ENCODE peak calls at places on chromosomes 7 and 10, in six cellular contexts. One of them, this sample, is unnamed.
A peak's percentile ranks its signal among the peaks of the same experiment; 100 is the strongest.

GRCh38 chr7:2520131-2520807 is 695 bp downstream of the LFNG start:
- DNase-seq in foreskin fibroblast: no peak
- DNase-seq in activated CD4-positive, alpha-beta T cell treated with anti-CD3 and anti-CD28 coated beads, Interleukin-2, amount 10 ng/mL, durations not matched to agents 7 days and 5 days: peak; percentile 29
- DNase-seq in CD8-positive, alpha-beta T cell: no peak
- DNase-seq in activated T-helper 9 cell treated with anti-CD3 and anti-CD28 coated beads, Interleukin-2, amount 50 U/mL, for 16 hours: no peak
- DNase-seq in GDM1: no peak
- DNase-seq in this sample: peak; percentile 61

GRCh38 chr7:22114440-22114981 is 168.8 kb upstream of the CDCA7L start:
- DNase-seq in foreskin fibroblast: no peak
- DNase-seq in activated CD4-positive, alpha-beta T cell treated with anti-CD3 and anti-CD28 coated beads, Interleukin-2, amount 10 ng/mL, durations not matched to agents 7 days and 5 days: no peak
- DNase-seq in GDM1: no peak
- DNase-seq in activated T-helper 9 cell treated with anti-CD3 and anti-CD28 coated beads, Interleukin-2, amount 50 U/mL, for 16 hours: no peak
- DNase-seq in CD8-positive, alpha-beta T cell: no peak
- DNase-seq in this sample: no peak

GRCh38 chr10:33334170-33334838 is at the start of gene NRP1:
- DNase-seq in GDM1: peak; percentile 20
- DNase-seq in foreskin fibroblast: no peak
- DNase-seq in CD8-positive, alpha-beta T cell: no peak
- DNase-seq in activated T-helper 9 cell treated with anti-CD3 and anti-CD28 coated beads, Interleukin-2, amount 50 U/mL, for 16 hours: no peak
- DNase-seq in activated CD4-positive, alpha-beta T cell treated with anti-CD3 and anti-CD28 coated beads, Interleukin-2, amount 10 ng/mL, durations not matched to agents 7 days and 5 days: no peak
- DNase-seq in this sample: peak; percentile 70

GRCh38 chr7:17354473-17354872 is 56.0 kb downstream of the AHR start:
- DNase-seq in CD8-positive, alpha-beta T cell: no peak
- DNase-seq in foreskin fibroblast: no peak
- DNase-seq in activated CD4-positive, alpha-beta T cell treated with anti-CD3 and anti-CD28 coated beads, Interleukin-2, amount 10 ng/mL, durations not matched to agents 7 days and 5 days: no peak
- DNase-seq in activated T-helper 9 cell treated with anti-CD3 and anti-CD28 coated beads, Interleukin-2, amount 50 U/mL, for 16 hours: no peak
- DNase-seq in GDM1: no peak
- DNase-seq in this sample: no peak

GRCh38 chr7:92567460-92567859 is 22.7 kb downstream of the FAM133B start:
- DNase-seq in foreskin fibroblast: peak; percentile 65
- DNase-seq in activated T-helper 9 cell treated with anti-CD3 and anti-CD28 coated beads, Interleukin-2, amount 50 U/mL, for 16 hours: no peak
- DNase-seq in CD8-positive, alpha-beta T cell: no peak
- DNase-seq in GDM1: no peak
- DNase-seq in activated CD4-positive, alpha-beta T cell treated with anti-CD3 and anti-CD28 coated beads, Interleukin-2, amount 10 ng/mL, durations not matched to agents 7 days and 5 days: no peak
- DNase-seq in this sample: no peak

GRCh38 chr10:89481662-89482061 is 53.7 kb downstream of the SLC16A12 start:
- DNase-seq in foreskin fibroblast: peak; percentile 82
- DNase-seq in activated T-helper 9 cell treated with anti-CD3 and anti-CD28 coated beads, Interleukin-2, amount 50 U/mL, for 16 hours: no peak
- DNase-seq in GDM1: no peak
- DNase-seq in activated CD4-positive, alpha-beta T cell treated with anti-CD3 and anti-CD28 coated beads, Interleukin-2, amount 10 ng/mL, durations not matched to agents 7 days and 5 days: no peak
- DNase-seq in CD8-positive, alpha-beta T cell: no peak
- DNase-seq in this sample: no peak

GRCh38 chr7:29457565-29457971 is 106.1 kb upstream of the PRR15 start:
- DNase-seq in foreskin fibroblast: peak; percentile 38
- DNase-seq in CD8-positive, alpha-beta T cell: no peak
- DNase-seq in activated CD4-positive, alpha-beta T cell treated with anti-CD3 and anti-CD28 coated beads, Interleukin-2, amount 10 ng/mL, durations not matched to agents 7 days and 5 days: no peak
- DNase-seq in activated T-helper 9 cell treated with anti-CD3 and anti-CD28 coated beads, Interleukin-2, amount 50 U/mL, for 16 hours: no peak
- DNase-seq in GDM1: no peak
- DNase-seq in this sample: peak; percentile 18

GRCh38 chr10:71959526-71959925 is 4.7 kb upstream of the CHST3 start:
- DNase-seq in activated CD4-positive, alpha-beta T cell treated with anti-CD3 and anti-CD28 coated beads, Interleukin-2, amount 10 ng/mL, durations not matched to agents 7 days and 5 days: no peak
- DNase-seq in foreskin fibroblast: no peak
- DNase-seq in GDM1: no peak
- DNase-seq in activated T-helper 9 cell treated with anti-CD3 and anti-CD28 coated beads, Interleukin-2, amount 50 U/mL, for 16 hours: no peak
- DNase-seq in CD8-positive, alpha-beta T cell: no peak
- DNase-seq in this sample: no peak

GRCh38 chr7:128158370-128158769 is 82.7 kb upstream of the LEP start:
- DNase-seq in activated CD4-positive, alpha-beta T cell treated with anti-CD3 and anti-CD28 coated beads, Interleukin-2, amount 10 ng/mL, durations not matched to agents 7 days and 5 days: no peak
- DNase-seq in GDM1: no peak
- DNase-seq in activated T-helper 9 cell treated with anti-CD3 and anti-CD28 coated beads, Interleukin-2, amount 50 U/mL, for 16 hours: no peak
- DNase-seq in foreskin fibroblast: no peak
- DNase-seq in CD8-positive, alpha-beta T cell: no peak
- DNase-seq in this sample: no peak

GRCh38 chr10:94430705-94431104 is 28.4 kb downstream of the TBC1D12 start:
- DNase-seq in activated CD4-positive, alpha-beta T cell treated with anti-CD3 and anti-CD28 coated beads, Interleukin-2, amount 10 ng/mL, durations not matched to agents 7 days and 5 days: no peak
- DNase-seq in foreskin fibroblast: no peak
- DNase-seq in activated T-helper 9 cell treated with anti-CD3 and anti-CD28 coated beads, Interleukin-2, amount 50 U/mL, for 16 hours: no peak
- DNase-seq in GDM1: no peak
- DNase-seq in CD8-positive, alpha-beta T cell: no peak
- DNase-seq in this sample: no peak

GRCh38 chr7:131067220-131067619 is 260.5 kb upstream of the MKLN1 start:
- DNase-seq in activated T-helper 9 cell treated with anti-CD3 and anti-CD28 coated beads, Interleukin-2, amount 50 U/mL, for 16 hours: no peak
- DNase-seq in foreskin fibroblast: no peak
- DNase-seq in CD8-positive, alpha-beta T cell: no peak
- DNase-seq in activated CD4-positive, alpha-beta T cell treated with anti-CD3 and anti-CD28 coated beads, Interleukin-2, amount 10 ng/mL, durations not matched to agents 7 days and 5 days: no peak
- DNase-seq in GDM1: no peak
- DNase-seq in this sample: no peak

GRCh38 chr10:3119796-3120459 is 52.6 kb downstream of the PFKP start:
- DNase-seq in GDM1: no peak
- DNase-seq in activated T-helper 9 cell treated with anti-CD3 and anti-CD28 coated beads, Interleukin-2, amount 50 U/mL, for 16 hours: no peak
- DNase-seq in foreskin fibroblast: no peak
- DNase-seq in activated CD4-positive, alpha-beta T cell treated with anti-CD3 and anti-CD28 coated beads, Interleukin-2, amount 10 ng/mL, durations not matched to agents 7 days and 5 days: no peak
- DNase-seq in CD8-positive, alpha-beta T cell: no peak
- DNase-seq in this sample: peak; percentile 41

GRCh38 chr7:130297628-130298027 is 4.7 kb downstream of the CPA4 start:
- DNase-seq in GDM1: no peak
- DNase-seq in activated T-helper 9 cell treated with anti-CD3 and anti-CD28 coated beads, Interleukin-2, amount 50 U/mL, for 16 hours: no peak
- DNase-seq in CD8-positive, alpha-beta T cell: no peak
- DNase-seq in activated CD4-positive, alpha-beta T cell treated with anti-CD3 and anti-CD28 coated beads, Interleukin-2, amount 10 ng/mL, durations not matched to agents 7 days and 5 days: no peak
- DNase-seq in foreskin fibroblast: no peak
- DNase-seq in this sample: peak; percentile 8

GRCh38 chr7:130793855-130794618 is 60.0 kb upstream of the KLF14 start:
- DNase-seq in foreskin fibroblast: peak; percentile 32
- DNase-seq in GDM1: no peak
- DNase-seq in activated T-helper 9 cell treated with anti-CD3 and anti-CD28 coated beads, Interleukin-2, amount 50 U/mL, for 16 hours: no peak
- DNase-seq in activated CD4-positive, alpha-beta T cell treated with anti-CD3 and anti-CD28 coated beads, Interleukin-2, amount 10 ng/mL, durations not matched to agents 7 days and 5 days: no peak
- DNase-seq in CD8-positive, alpha-beta T cell: no peak
- DNase-seq in this sample: no peak

GRCh38 chr10:50614444-50615137 is 9.2 kb downstream of the SGMS1 start:
- DNase-seq in activated T-helper 9 cell treated with anti-CD3 and anti-CD28 coated beads, Interleukin-2, amount 50 U/mL, for 16 hours: no peak
- DNase-seq in CD8-positive, alpha-beta T cell: no peak
- DNase-seq in activated CD4-positive, alpha-beta T cell treated with anti-CD3 and anti-CD28 coated beads, Interleukin-2, amount 10 ng/mL, durations not matched to agents 7 days and 5 days: peak; percentile 27
- DNase-seq in foreskin fibroblast: no peak
- DNase-seq in GDM1: no peak
- DNase-seq in this sample: peak; percentile 31

GRCh38 chr7:55158541-55158940 is 139.7 kb downstream of the EGFR start:
- DNase-seq in activated CD4-positive, alpha-beta T cell treated with anti-CD3 and anti-CD28 coated beads, Interleukin-2, amount 10 ng/mL, durations not matched to agents 7 days and 5 days: no peak
- DNase-seq in activated T-helper 9 cell treated with anti-CD3 and anti-CD28 coated beads, Interleukin-2, amount 50 U/mL, for 16 hours: no peak
- DNase-seq in foreskin fibroblast: no peak
- DNase-seq in CD8-positive, alpha-beta T cell: no peak
- DNase-seq in GDM1: no peak
- DNase-seq in this sample: no peak

GRCh38 chr10:14543904-14544210 is 213.1 kb upstream of the FRMD4A start:
- DNase-seq in activated CD4-positive, alpha-beta T cell treated with anti-CD3 and anti-CD28 coated beads, Interleukin-2, amount 10 ng/mL, durations not matched to agents 7 days and 5 days: no peak
- DNase-seq in GDM1: no peak
- DNase-seq in activated T-helper 9 cell treated with anti-CD3 and anti-CD28 coated beads, Interleukin-2, amount 50 U/mL, for 16 hours: no peak
- DNase-seq in CD8-positive, alpha-beta T cell: no peak
- DNase-seq in foreskin fibroblast: no peak
- DNase-seq in this sample: no peak

GRCh38 chr7:33107136-33108066 is 1.8 kb downstream of the RP9 start:
- DNase-seq in activated T-helper 9 cell treated with anti-CD3 and anti-CD28 coated beads, Interleukin-2, amount 50 U/mL, for 16 hours: no peak
- DNase-seq in CD8-positive, alpha-beta T cell: peak; percentile 66
- DNase-seq in foreskin fibroblast: peak; percentile 28
- DNase-seq in activated CD4-positive, alpha-beta T cell treated with anti-CD3 and anti-CD28 coated beads, Interleukin-2, amount 10 ng/mL, durations not matched to agents 7 days and 5 days: peak; percentile 63
- DNase-seq in GDM1: peak; percentile 32
- DNase-seq in this sample: peak; percentile 86

GRCh38 chr10:23604613-23605012 is 165.7 kb downstream of the OTUD1 start:
- DNase-seq in activated CD4-positive, alpha-beta T cell treated with anti-CD3 and anti-CD28 coated beads, Interleukin-2, amount 10 ng/mL, durations not matched to agents 7 days and 5 days: no peak
- DNase-seq in CD8-positive, alpha-beta T cell: no peak
- DNase-seq in activated T-helper 9 cell treated with anti-CD3 and anti-CD28 coated beads, Interleukin-2, amount 50 U/mL, for 16 hours: no peak
- DNase-seq in GDM1: no peak
- DNase-seq in foreskin fibroblast: no peak
- DNase-seq in this sample: no peak

GRCh38 chr7:33719059-33719581 is 186.2 kb upstream of the BMPER start:
- DNase-seq in GDM1: no peak
- DNase-seq in activated CD4-positive, alpha-beta T cell treated with anti-CD3 and anti-CD28 coated beads, Interleukin-2, amount 10 ng/mL, durations not matched to agents 7 days and 5 days: no peak
- DNase-seq in CD8-positive, alpha-beta T cell: no peak
- DNase-seq in foreskin fibroblast: peak; percentile 46
- DNase-seq in activated T-helper 9 cell treated with anti-CD3 and anti-CD28 coated beads, Interleukin-2, amount 50 U/mL, for 16 hours: no peak
- DNase-seq in this sample: no peak

GRCh38 chr7:74430961-74431466 is 22.7 kb upstream of the GTF2IRD1 start:
- DNase-seq in foreskin fibroblast: no peak
- DNase-seq in CD8-positive, alpha-beta T cell: no peak
- DNase-seq in activated CD4-positive, alpha-beta T cell treated with anti-CD3 and anti-CD28 coated beads, Interleukin-2, amount 10 ng/mL, durations not matched to agents 7 days and 5 days: no peak
- DNase-seq in GDM1: no peak
- DNase-seq in activated T-helper 9 cell treated with anti-CD3 and anti-CD28 coated beads, Interleukin-2, amount 50 U/mL, for 16 hours: no peak
- DNase-seq in this sample: peak; percentile 29

GRCh38 chr7:83347836-83348482 is 185.3 kb upstream of the PCLO start:
- DNase-seq in activated CD4-positive, alpha-beta T cell treated with anti-CD3 and anti-CD28 coated beads, Interleukin-2, amount 10 ng/mL, durations not matched to agents 7 days and 5 days: no peak
- DNase-seq in activated T-helper 9 cell treated with anti-CD3 and anti-CD28 coated beads, Interleukin-2, amount 50 U/mL, for 16 hours: no peak
- DNase-seq in foreskin fibroblast: peak; percentile 73
- DNase-seq in GDM1: no peak
- DNase-seq in CD8-positive, alpha-beta T cell: no peak
- DNase-seq in this sample: no peak

GRCh38 chr7:26361637-26362036 is 70.0 kb downstream of the SNX10 start:
- DNase-seq in GDM1: no peak
- DNase-seq in activated CD4-positive, alpha-beta T cell treated with anti-CD3 and anti-CD28 coated beads, Interleukin-2, amount 10 ng/mL, durations not matched to agents 7 days and 5 days: no peak
- DNase-seq in activated T-helper 9 cell treated with anti-CD3 and anti-CD28 coated beads, Interleukin-2, amount 50 U/mL, for 16 hours: no peak
- DNase-seq in foreskin fibroblast: no peak
- DNase-seq in CD8-positive, alpha-beta T cell: no peak
- DNase-seq in this sample: no peak

GRCh38 chr7:136692221-136692620 is 176.2 kb upstream of the CHRM2 start:
- DNase-seq in activated CD4-positive, alpha-beta T cell treated with anti-CD3 and anti-CD28 coated beads, Interleukin-2, amount 10 ng/mL, durations not matched to agents 7 days and 5 days: no peak
- DNase-seq in foreskin fibroblast: no peak
- DNase-seq in GDM1: no peak
- DNase-seq in CD8-positive, alpha-beta T cell: no peak
- DNase-seq in activated T-helper 9 cell treated with anti-CD3 and anti-CD28 coated beads, Interleukin-2, amount 50 U/mL, for 16 hours: no peak
- DNase-seq in this sample: no peak

GRCh38 chr7:135618510-135618909 is 43.8 kb upstream of the STMP1 start:
- DNase-seq in CD8-positive, alpha-beta T cell: no peak
- DNase-seq in activated T-helper 9 cell treated with anti-CD3 and anti-CD28 coated beads, Interleukin-2, amount 50 U/mL, for 16 hours: no peak
- DNase-seq in GDM1: no peak
- DNase-seq in activated CD4-positive, alpha-beta T cell treated with anti-CD3 and anti-CD28 coated beads, Interleukin-2, amount 10 ng/mL, durations not matched to agents 7 days and 5 days: no peak
- DNase-seq in foreskin fibroblast: no peak
- DNase-seq in this sample: no peak

GRCh38 chr10:44799971-44800370 is 111.2 kb upstream of the TMEM72 start:
- DNase-seq in CD8-positive, alpha-beta T cell: no peak
- DNase-seq in GDM1: no peak
- DNase-seq in activated CD4-positive, alpha-beta T cell treated with anti-CD3 and anti-CD28 coated beads, Interleukin-2, amount 10 ng/mL, durations not matched to agents 7 days and 5 days: no peak
- DNase-seq in foreskin fibroblast: no peak
- DNase-seq in activated T-helper 9 cell treated with anti-CD3 and anti-CD28 coated beads, Interleukin-2, amount 50 U/mL, for 16 hours: no peak
- DNase-seq in this sample: no peak

GRCh38 chr7:77877800-77878199 is 79.2 kb downstream of the PHTF2 start:
- DNase-seq in activated CD4-positive, alpha-beta T cell treated with anti-CD3 and anti-CD28 coated beads, Interleukin-2, amount 10 ng/mL, durations not matched to agents 7 days and 5 days: no peak
- DNase-seq in foreskin fibroblast: peak; percentile 34
- DNase-seq in GDM1: no peak
- DNase-seq in CD8-positive, alpha-beta T cell: no peak
- DNase-seq in activated T-helper 9 cell treated with anti-CD3 and anti-CD28 coated beads, Interleukin-2, amount 50 U/mL, for 16 hours: no peak
- DNase-seq in this sample: no peak

GRCh38 chr10:46220187-46220586 is 66.6 kb upstream of the ANTXRL start:
- DNase-seq in CD8-positive, alpha-beta T cell: no peak
- DNase-seq in activated CD4-positive, alpha-beta T cell treated with anti-CD3 and anti-CD28 coated beads, Interleukin-2, amount 10 ng/mL, durations not matched to agents 7 days and 5 days: no peak
- DNase-seq in GDM1: no peak
- DNase-seq in foreskin fibroblast: no peak
- DNase-seq in activated T-helper 9 cell treated with anti-CD3 and anti-CD28 coated beads, Interleukin-2, amount 50 U/mL, for 16 hours: no peak
- DNase-seq in this sample: no peak

GRCh38 chr10:29130190-29130673 is 158.6 kb upstream of the LYZL1 start:
- DNase-seq in activated T-helper 9 cell treated with anti-CD3 and anti-CD28 coated beads, Interleukin-2, amount 50 U/mL, for 16 hours: no peak
- DNase-seq in activated CD4-positive, alpha-beta T cell treated with anti-CD3 and anti-CD28 coated beads, Interleukin-2, amount 10 ng/mL, durations not matched to agents 7 days and 5 days: no peak
- DNase-seq in GDM1: no peak
- DNase-seq in foreskin fibroblast: no peak
- DNase-seq in CD8-positive, alpha-beta T cell: no peak
- DNase-seq in this sample: peak; percentile 15

GRCh38 chr7:29609162-29610030 is 45.8 kb downstream of the PRR15 start:
- DNase-seq in activated T-helper 9 cell treated with anti-CD3 and anti-CD28 coated beads, Interleukin-2, amount 50 U/mL, for 16 hours: no peak
- DNase-seq in activated CD4-positive, alpha-beta T cell treated with anti-CD3 and anti-CD28 coated beads, Interleukin-2, amount 10 ng/mL, durations not matched to agents 7 days and 5 days: no peak
- DNase-seq in foreskin fibroblast: peak; percentile 45
- DNase-seq in GDM1: no peak
- DNase-seq in CD8-positive, alpha-beta T cell: no peak
- DNase-seq in this sample: peak; percentile 67

GRCh38 chr10:37010741-37011140 is 114.7 kb upstream of the ANKRD30A start:
- DNase-seq in activated T-helper 9 cell treated with anti-CD3 and anti-CD28 coated beads, Interleukin-2, amount 50 U/mL, for 16 hours: no peak
- DNase-seq in CD8-positive, alpha-beta T cell: no peak
- DNase-seq in GDM1: no peak
- DNase-seq in foreskin fibroblast: no peak
- DNase-seq in activated CD4-positive, alpha-beta T cell treated with anti-CD3 and anti-CD28 coated beads, Interleukin-2, amount 10 ng/mL, durations not matched to agents 7 days and 5 days: no peak
- DNase-seq in this sample: no peak

GRCh38 chr7:140673770-140674155 is 1.0 kb downstream of the ADCK2 start:
- DNase-seq in activated CD4-positive, alpha-beta T cell treated with anti-CD3 and anti-CD28 coated beads, Interleukin-2, amount 10 ng/mL, durations not matched to agents 7 days and 5 days: no peak
- DNase-seq in activated T-helper 9 cell treated with anti-CD3 and anti-CD28 coated beads, Interleukin-2, amount 50 U/mL, for 16 hours: no peak
- DNase-seq in GDM1: no peak
- DNase-seq in CD8-positive, alpha-beta T cell: no peak
- DNase-seq in foreskin fibroblast: no peak
- DNase-seq in this sample: no peak

This sample was measured in neural progenitor cell.